ENCODE peak calls at places on chromosomes 1 and 21, in seven cellular contexts. B, Y, M, F, D, L and N are unnamed samples.

GRCh38 chr1:237183963-237184540 is 142.1 kb downstream of the RYR2 start:
- DNase-seq in F (no peak), Y (no peak), L (no peak), M (no peak), D (no peak), B (no peak), N (no peak)

GRCh38 chr1:111864862-111865261 is 109.2 kb downstream of the DDX20 start:
- DNase-seq in L (no peak), Y (no peak), B (no peak), D (peak), M (no peak), F (no peak), N (no peak)

GRCh38 chr1:66505671-66506392 is 28.1 kb upstream of the SGIP1 start:
- DNase-seq in Y (peak), F (no peak), M (no peak), D (peak), B (no peak), L (peak), N (no peak)

GRCh38 chr21:45911806-45912325 is 69.7 kb upstream of the COL6A1 start:
- DNase-seq in F (no peak), D (no peak), L (no peak), M (no peak), B (no peak), Y (no peak), N (no peak)

GRCh38 chr1:188269956-188270355 is 1441.2 kb downstream of the PLA2G4A start:
- DNase-seq in F (no peak), Y (no peak), L (no peak), D (no peak), M (no peak), B (no peak), N (no peak)

GRCh38 chr1:211698161-211699026 is 23.0 kb upstream of the NEK2 start:
- DNase-seq in Y (peak), L (peak), F (peak), D (peak), B (peak), M (no peak), N (peak)

GRCh38 chr1:29502901-29503300 is 266.6 kb downstream of the PTPRU start:
- DNase-seq in F (no peak), D (no peak), B (no peak), M (no peak), Y (no peak), L (no peak), N (no peak)

GRCh38 chr21:42062543-42063022 is 8.5 kb upstream of the UMODL1 start:
- DNase-seq in L (no peak), Y (no peak), D (no peak), B (peak), F (no peak), M (no peak), N (no peak)

GRCh38 chr1:221741364-221741970 is 422 bp downstream of the DUSP10 start:
- DNase-seq in L (no peak), M (no peak), B (no peak), F (no peak), D (peak), Y (peak), N (no peak)

GRCh38 chr1:152386940-152387339 is 27.1 kb downstream of the CRNN start:
- DNase-seq in D (no peak), M (no peak), L (peak), Y (no peak), B (no peak), F (no peak), N (no peak)

GRCh38 chr1:201466492-201466891 is 2.5 kb downstream of the PHLDA3 start:
- DNase-seq in L (peak), Y (no peak), D (no peak), B (no peak), F (no peak), M (no peak), N (no peak)